ENCODE peak calls at places on chromosomes 2 and 18, in seven cellular contexts. I is K562, C is prostate gland, L is GM23338, Y is endothelial cell of umbilical vein, F is breast epithelium, D is stomach. A is an unnamed sample.
A peak's percentile ranks its signal among the peaks of the same experiment; 100 is the strongest.

GRCh38 chr2:217248312-217248935 is 388.6 kb upstream of the TNP1 start:
- DNase-seq in F (peak; percentile 63), D (peak; percentile 32), L (peak; percentile 14), Y (no peak), C (peak; percentile 57), I (no peak), A (peak; percentile 55)

GRCh38 chr2:240865391-240865790 is 3.2 kb upstream of the AGXT start:
- DNase-seq in F (no peak), Y (no peak), I (no peak), C (no peak), D (no peak), L (no peak), A (no peak)

GRCh38 chr2:239819974-239820555 is 205.1 kb downstream of the NDUFA10 start:
- DNase-seq in I (peak; percentile 11), F (peak; percentile 45), D (peak; percentile 16), Y (no peak), L (no peak), C (no peak), A (no peak)

GRCh38 chr2:115160523-115161521 is 718.4 kb downstream of the DPP10 start:
- DNase-seq in I (no peak), F (no peak), D (no peak), Y (no peak), C (no peak), L (peak; percentile 80), A (no peak)

GRCh38 chr2:215269397-215270117 is 42.3 kb upstream of the ATIC start:
- DNase-seq in D (peak; percentile 64), I (peak; percentile 62), C (peak; percentile 78), L (peak; percentile 85), F (no peak), Y (peak; percentile 77), A (peak; percentile 37)

GRCh38 chr2:9993490-9994165 is 42.1 kb downstream of the GRHL1 start:
- DNase-seq in D (no peak), F (no peak), I (no peak), Y (peak; percentile 65), L (no peak), C (no peak), A (no peak)

GRCh38 chr2:231908584-231908983 is 17.6 kb downstream of the NPPC start:
- DNase-seq in I (no peak), L (no peak), F (no peak), Y (no peak), D (no peak), C (no peak), A (no peak)

GRCh38 chr18:445090-445489 is 55.4 kb downstream of the COLEC12 start:
- DNase-seq in F (no peak), L (no peak), I (no peak), C (no peak), Y (no peak), D (no peak), A (no peak)

GRCh38 chr2:31886700-31887099 is 124.1 kb downstream of the MEMO1 start:
- DNase-seq in L (peak; percentile 86), F (no peak), D (no peak), Y (no peak), I (no peak), C (no peak), A (no peak)

GRCh38 chr2:4139711-4140110 is 436.3 kb downstream of the DCDC2C start:
- DNase-seq in I (no peak), L (no peak), C (peak; percentile 15), F (no peak), Y (no peak), D (no peak), A (no peak)

GRCh38 chr2:238947243-238947760 is 99.4 kb downstream of the TWIST2 start:
- DNase-seq in D (peak; percentile 14), C (no peak), Y (no peak), F (no peak), I (no peak), L (no peak), A (no peak)

GRCh38 chr2:28821295-28821958 is 10.8 kb downstream of the SPDYA start:
- DNase-seq in C (peak; percentile 53), L (peak; percentile 77), Y (peak; percentile 81), I (peak; percentile 48), F (no peak), D (peak; percentile 46), A (peak; percentile 28)

GRCh38 chr18:45652703-45653490 is 37.6 kb downstream of the SLC14A2 start:
- DNase-seq in L (no peak), F (no peak), Y (no peak), I (no peak), C (no peak), D (no peak), A (peak; percentile 39)

GRCh38 chr2:207405150-207405549 is 124.6 kb upstream of the CREB1 start:
- DNase-seq in Y (no peak), D (no peak), L (no peak), C (no peak), I (no peak), F (no peak), A (no peak)

GRCh38 chr18:7000484-7001096 is 117.0 kb downstream of the LAMA1 start:
- DNase-seq in L (peak; percentile 56), I (no peak), D (no peak), F (no peak), C (peak; percentile 37), Y (peak; percentile 9), A (no peak)

GRCh38 chr18:36593001-36593400 is 235.8 kb downstream of the TPGS2 start:
- DNase-seq in L (no peak), C (no peak), F (no peak), I (no peak), Y (no peak), D (no peak), A (no peak)

GRCh38 chr18:37669991-37670534 is 104.5 kb upstream of the CELF4 start:
- DNase-seq in I (peak; percentile 42), F (no peak), Y (no peak), L (peak; percentile 35), C (peak; percentile 3), D (no peak), A (no peak)

GRCh38 chr2:178523596-178524134 is 43.4 kb downstream of the PLEKHA3 start:
- DNase-seq in L (peak; percentile 15), F (no peak), C (no peak), Y (peak; percentile 20), D (no peak), I (peak; percentile 25), A (no peak)

GRCh38 chr18:39591647-39592046 is 2026.0 kb upstream of the CELF4 start:
- DNase-seq in Y (no peak), C (no peak), L (peak; percentile 88), I (no peak), D (no peak), F (no peak), A (no peak)

GRCh38 chr2:79721966-79722365 is 209.1 kb downstream of the CTNNA2 start:
- DNase-seq in C (no peak), L (no peak), F (no peak), D (no peak), I (no peak), Y (no peak), A (no peak)

GRCh38 chr2:149394864-149395263 is 64.5 kb downstream of the LYPD6 start:
- DNase-seq in Y (peak; percentile 32), L (no peak), F (no peak), D (no peak), I (no peak), C (no peak), A (no peak)

GRCh38 chr18:77380695-77381094 is 131.0 kb downstream of the GALR1 start:
- DNase-seq in D (no peak), I (no peak), F (no peak), L (no peak), Y (no peak), C (no peak), A (no peak)

GRCh38 chr2:219733746-219734145 is 106.3 kb downstream of the SLC4A3 start:
- DNase-seq in F (no peak), I (no peak), C (no peak), D (no peak), Y (no peak), L (no peak), A (no peak)

GRCh38 chr2:220220009-220220408 is 592.6 kb downstream of the SLC4A3 start:
- DNase-seq in D (no peak), Y (no peak), L (no peak), C (no peak), I (no peak), F (no peak), A (no peak)

GRCh38 chr2:120568089-120568974 is 167.3 kb upstream of the GLI2 start:
- DNase-seq in D (no peak), L (no peak), F (no peak), C (no peak), Y (no peak), I (no peak), A (no peak)

GRCh38 chr2:147182260-147182659 is 662.6 kb upstream of the ACVR2A start:
- DNase-seq in L (no peak), C (no peak), D (peak; percentile 58), F (no peak), Y (no peak), I (no peak), A (no peak)

GRCh38 chr2:206790311-206790935 is 25.0 kb downstream of the FASTKD2 start:
- DNase-seq in F (no peak), I (no peak), Y (no peak), L (no peak), D (no peak), C (no peak), A (no peak)

GRCh38 chr2:106030287-106031268 is 163.5 kb downstream of the UXS1 start:
- DNase-seq in F (no peak), L (no peak), C (peak; percentile 67), Y (peak; percentile 86), D (no peak), I (no peak), A (peak; percentile 17)
- TF ChIP-seq CTCF in F (no peak), L (no peak), C (no peak), Y (no peak), D (no peak), I (no peak), A (no peak)

GRCh38 chr2:47520825-47521665 is 118.1 kb downstream of the MSH2 start:
- DNase-seq in F (no peak), Y (peak; percentile 57), L (peak; percentile 84), C (peak; percentile 6), D (peak; percentile 46), I (no peak), A (peak; percentile 89)
- TF ChIP-seq POLR2AphosphoS5 in F (no peak), Y (no peak), L (no peak), C (no peak), D (no peak), I (no peak), A (no peak)

GRCh38 chr2:17879137-17879912 is 858 bp downstream of the KCNS3 start:
- DNase-seq in I (peak; percentile 45), C (peak; percentile 68), F (peak; percentile 75), D (peak; percentile 75), L (peak; percentile 96), Y (peak; percentile 7), A (no peak)
- TF ChIP-seq CTCF in I (no peak), C (peak; percentile 8), F (no peak), D (no peak), L (peak; percentile 51), Y (no peak), A (no peak)

GRCh38 chr2:43885233-43885632 is 46.5 kb downstream of the ABCG8 start:
- DNase-seq in D (no peak), L (no peak), C (no peak), F (no peak), I (no peak), Y (no peak), A (no peak)
- TF ChIP-seq POLR2AphosphoS5 in D (no peak), L (no peak), C (no peak), F (no peak), I (no peak), Y (no peak), A (peak; percentile 22)

A was measured in HL-60.